ENCODE peak calls at places on chromosomes 13 and 19, in eight cellular contexts. V is skeletal muscle cell; K is nucleus accumbens; G is endothelial cell; S is NCI-H2081; O is posterior cingulate gyrus; T is neuronal stem cell; C is activated CD4-positive, alpha-beta T cell treated with anti-CD3 and anti-CD28 coated beads, Interleukin-2, amount 10 ng/mL, durations not matched to agents 7 days and 5 days. A is an unnamed sample.

GRCh38 chr19:20167020-20167644 is at the start of gene ZNF486:
- DNase-seq in S (no peak), G (peak), T (peak), O (peak), V (peak), K (peak), C (peak), A (peak)

GRCh38 chr13:25253702-25254101 is 33.6 kb downstream of the MTMR6 start:
- DNase-seq in O (no peak), S (no peak), G (no peak), V (no peak), T (no peak), K (no peak), C (no peak), A (no peak)

GRCh38 chr19:43667524-43668405 is 2.2 kb downstream of the PLAUR start:
- DNase-seq in V (no peak), O (no peak), S (no peak), T (no peak), G (peak), C (no peak), K (no peak), A (no peak)

GRCh38 chr19:44746616-44746945 is 1.9 kb upstream of the BCL3 start:
- DNase-seq in T (no peak), V (no peak), C (no peak), G (no peak), S (no peak), O (no peak), K (no peak), A (no peak)

GRCh38 chr13:23385931-23386330 is 47.6 kb downstream of the SACS start:
- DNase-seq in K (no peak), O (no peak), G (no peak), S (no peak), C (no peak), V (no peak), T (no peak), A (no peak)

GRCh38 chr13:109180905-109181425 is 551.6 kb downstream of the MYO16 start:
- DNase-seq in V (peak), S (no peak), T (no peak), K (no peak), O (no peak), G (no peak), C (no peak), A (no peak)

GRCh38 chr19:49853852-49854849 is 3.2 kb downstream of the PTOV1 start:
- DNase-seq in K (no peak), S (no peak), G (no peak), V (no peak), O (no peak), T (no peak), C (no peak), A (no peak)

GRCh38 chr19:51440846-51441409 is 17.3 kb downstream of the SIGLEC8 start:
- DNase-seq in G (no peak), V (no peak), S (no peak), C (peak), O (no peak), K (no peak), T (no peak), A (peak)

GRCh38 chr19:919157-920050 is 2.3 kb downstream of the KISS1R start:
- DNase-seq in K (no peak), S (peak), C (no peak), T (no peak), V (no peak), G (no peak), O (no peak), A (peak)

GRCh38 chr19:17688853-17689595 is 870 bp upstream of the UNC13A start:
- DNase-seq in V (no peak), C (no peak), S (no peak), T (no peak), G (no peak), K (no peak), O (no peak), A (no peak)

GRCh38 chr13:97030705-97031452 is 36.6 kb upstream of the OXGR1 start:
- DNase-seq in S (peak), C (no peak), G (peak), T (peak), K (no peak), V (no peak), O (no peak), A (no peak)

GRCh38 chr13:99415851-99416331 is 85.4 kb upstream of the TM9SF2 start:
- DNase-seq in T (no peak), V (no peak), G (no peak), K (no peak), O (no peak), C (no peak), S (no peak), A (peak)

GRCh38 chr13:76035711-76036110 is 399.6 kb downstream of the LMO7 start:
- DNase-seq in O (no peak), K (no peak), T (no peak), S (no peak), V (no peak), G (no peak), C (no peak), A (no peak)

GRCh38 chr13:112733661-112734379 is 44.0 kb downstream of the ATP11A start:
- DNase-seq in V (no peak), C (no peak), O (no peak), T (peak), G (no peak), K (no peak), S (peak), A (no peak)

A was measured in activated naive CD4-positive, alpha-beta T cell treated with anti-CD3 and anti-CD28 coated beads, Interleukin-2, amount 10 ng/mL, durations not matched to agents 7 days and 5 days.